ENCODE peak calls at places on chromosome 15, in ten cellular contexts. Q, Y, R, E, L, T, K, S, I and U are unnamed samples.

GRCh38 chr15:60065951-60066350 is 61.8 kb downstream of the FOXB1 start:
- DNase-seq in E (no peak), R (no peak), S (no peak), Q (no peak), K (no peak), Y (no peak), L (no peak), T (no peak), I (no peak), U (no peak)

GRCh38 chr15:61118885-61119284 is 110.2 kb downstream of the RORA start:
- DNase-seq in I (no peak), T (no peak), S (no peak), Q (no peak), Y (no peak), K (no peak), L (no peak), R (no peak), E (no peak), U (no peak)

GRCh38 chr15:71716990-71717389 is 93.4 kb upstream of the NR2E3 start:
- DNase-seq in K (no peak), I (no peak), T (no peak), S (peak; percentile 29), R (no peak), Y (no peak), E (no peak), Q (no peak), L (no peak), U (no peak)

GRCh38 chr15:68433551-68433950 is 1.6 kb upstream of the ITGA11 start:
- DNase-seq in K (no peak), T (no peak), Q (no peak), R (no peak), L (no peak), I (no peak), E (no peak), Y (no peak), S (no peak), U (peak; percentile 0)

GRCh38 chr15:63672369-63672768 is 75.2 kb downstream of the FBXL22 start:
- DNase-seq in T (no peak), L (no peak), K (no peak), Y (no peak), Q (no peak), I (no peak), E (no peak), S (no peak), R (no peak), U (no peak)

GRCh38 chr15:52463638-52464037 is 65.0 kb downstream of the MYO5A start:
- DNase-seq in T (no peak), Y (no peak), R (no peak), K (no peak), L (peak; percentile 31), Q (no peak), E (no peak), S (peak; percentile 25), I (no peak), U (no peak)

GRCh38 chr15:74317820-74318375 is 49.5 kb downstream of the CYP11A1 start:
- DNase-seq in L (peak; percentile 44), Y (no peak), K (no peak), T (no peak), E (peak; percentile 86), R (peak; percentile 55), Q (no peak), I (no peak), S (peak; percentile 80), U (no peak)

GRCh38 chr15:62977952-62978811 is 64.4 kb upstream of the TPM1 start:
- DNase-seq in R (no peak), I (no peak), E (no peak), T (no peak), Y (no peak), L (peak; percentile 61), Q (no peak), K (no peak), S (peak; percentile 90), U (no peak)

GRCh38 chr15:92101706-92102434 is 248.4 kb downstream of the SLCO3A1 start:
- DNase-seq in E (no peak), T (peak; percentile 28), K (no peak), S (no peak), Q (no peak), I (no peak), Y (no peak), L (no peak), R (no peak), U (no peak)

GRCh38 chr15:22950211-22950990 is 29.8 kb downstream of the CYFIP1 start:
- DNase-seq in T (no peak), L (no peak), Y (no peak), E (no peak), Q (no peak), S (no peak), K (no peak), I (no peak), R (no peak), U (no peak)

GRCh38 chr15:37038036-37038715 is 62.2 kb downstream of the MEIS2 start:
- DNase-seq in Q (no peak), K (no peak), S (no peak), I (no peak), L (no peak), R (no peak), E (no peak), T (no peak), Y (no peak), U (no peak)

GRCh38 chr15:100889359-100890058 is 9.9 kb downstream of the ALDH1A3 start:
- DNase-seq in Q (no peak), K (no peak), E (no peak), L (no peak), R (no peak), T (no peak), I (no peak), Y (no peak), S (peak; percentile 65), U (no peak)

GRCh38 chr15:40844543-40844981 is 714 bp downstream of the SPINT1 start:
- DNase-seq in E (no peak), L (no peak), I (no peak), R (peak; percentile 32), Q (no peak), T (no peak), K (peak; percentile 13), S (no peak), Y (peak; percentile 60), U (no peak)

GRCh38 chr15:83734487-83734886 is 80.6 kb downstream of the ADAMTSL3 start:
- DNase-seq in S (no peak), T (no peak), I (no peak), K (no peak), Y (no peak), E (no peak), L (no peak), Q (no peak), R (peak; percentile 50), U (no peak)

GRCh38 chr15:101003706-101004105 is 84.5 kb downstream of the LRRK1 start:
- DNase-seq in E (no peak), Y (no peak), T (no peak), K (no peak), R (no peak), L (no peak), S (no peak), I (no peak), Q (no peak), U (no peak)